ENCODE peak calls at places on chromosomes 3 and 15, in seven cellular contexts. One of them, this sample, is unnamed.

GRCh38 chr3:14650193-14650592 is 1.4 kb upstream of the CCDC174 start:
- DNase-seq in OCI-LY7: no peak
- DNase-seq in Karpas-422: no peak
- DNase-seq in hepatocyte: no peak
- DNase-seq in PC-9: no peak
- DNase-seq in MM.1S: no peak
- DNase-seq in GM23248: no peak
- DNase-seq in this sample: no peak

GRCh38 chr3:170761103-170761502 is 108.9 kb downstream of the RPL22L1 start:
- DNase-seq in Karpas-422: no peak
- DNase-seq in OCI-LY7: no peak
- DNase-seq in GM23248: no peak
- DNase-seq in PC-9: no peak
- DNase-seq in MM.1S: no peak
- DNase-seq in hepatocyte: no peak
- DNase-seq in this sample: peak; percentile 92

GRCh38 chr3:88410259-88410658 is 260.5 kb downstream of the C3orf38 start:
- DNase-seq in OCI-LY7: no peak
- DNase-seq in hepatocyte: no peak
- DNase-seq in GM23248: no peak
- DNase-seq in Karpas-422: no peak
- DNase-seq in MM.1S: no peak
- DNase-seq in PC-9: no peak
- DNase-seq in this sample: no peak

GRCh38 chr15:48395532-48396011 is 64.3 kb downstream of the DUT start:
- DNase-seq in PC-9: no peak
- DNase-seq in GM23248: peak; percentile 99
- DNase-seq in OCI-LY7: no peak
- DNase-seq in hepatocyte: no peak
- DNase-seq in MM.1S: no peak
- DNase-seq in Karpas-422: no peak
- DNase-seq in this sample: peak; percentile 10

GRCh38 chr3:43503067-43503728 is 118.6 kb downstream of the ANO10 start:
- DNase-seq in PC-9: no peak
- DNase-seq in MM.1S: peak; percentile 35
- DNase-seq in Karpas-422: peak; percentile 70
- DNase-seq in OCI-LY7: peak; percentile 32
- DNase-seq in GM23248: peak; percentile 48
- DNase-seq in hepatocyte: peak; percentile 50
- DNase-seq in this sample: peak; percentile 77

GRCh38 chr3:46897031-46897430 is 19.5 kb downstream of the PTH1R start:
- DNase-seq in GM23248: no peak
- DNase-seq in Karpas-422: no peak
- DNase-seq in hepatocyte: no peak
- DNase-seq in MM.1S: no peak
- DNase-seq in PC-9: no peak
- DNase-seq in OCI-LY7: no peak
- DNase-seq in this sample: no peak

GRCh38 chr3:124351430-124352142 is 359.7 kb upstream of the ROPN1 start:
- DNase-seq in PC-9: peak; percentile 21
- DNase-seq in Karpas-422: peak; percentile 69
- DNase-seq in OCI-LY7: peak; percentile 8
- DNase-seq in MM.1S: peak; percentile 75
- DNase-seq in hepatocyte: peak; percentile 81
- DNase-seq in GM23248: peak; percentile 71
- DNase-seq in this sample: peak; percentile 84

GRCh38 chr3:21484323-21485154 is 266.5 kb downstream of the ZNF385D start:
- DNase-seq in OCI-LY7: peak; percentile 43
- DNase-seq in PC-9: peak; percentile 26
- DNase-seq in GM23248: peak; percentile 78
- DNase-seq in hepatocyte: peak; percentile 81
- DNase-seq in MM.1S: peak; percentile 76
- DNase-seq in Karpas-422: peak; percentile 80
- DNase-seq in this sample: peak; percentile 81

GRCh38 chr3:120469440-120470415 is 18.9 kb upstream of the FSTL1 start:
- DNase-seq in hepatocyte: peak; percentile 59
- DNase-seq in MM.1S: no peak
- DNase-seq in OCI-LY7: no peak
- DNase-seq in PC-9: peak; percentile 80
- DNase-seq in GM23248: peak; percentile 49
- DNase-seq in Karpas-422: no peak
- DNase-seq in this sample: peak; percentile 99

GRCh38 chr3:32113981-32114566 is 7.7 kb downstream of the GPD1L start:
- DNase-seq in MM.1S: no peak
- DNase-seq in Karpas-422: no peak
- DNase-seq in hepatocyte: no peak
- DNase-seq in PC-9: no peak
- DNase-seq in GM23248: no peak
- DNase-seq in OCI-LY7: no peak
- DNase-seq in this sample: no peak

GRCh38 chr3:47083786-47084185 is 80.1 kb downstream of the SETD2 start:
- DNase-seq in PC-9: no peak
- DNase-seq in MM.1S: peak; percentile 63
- DNase-seq in hepatocyte: no peak
- DNase-seq in OCI-LY7: peak; percentile 4
- DNase-seq in GM23248: no peak
- DNase-seq in Karpas-422: no peak
- DNase-seq in this sample: no peak

GRCh38 chr3:134344560-134344959 is 29.7 kb downstream of the AMOTL2 start:
- DNase-seq in OCI-LY7: peak; percentile 64
- DNase-seq in Karpas-422: no peak
- DNase-seq in hepatocyte: no peak
- DNase-seq in GM23248: no peak
- DNase-seq in MM.1S: no peak
- DNase-seq in PC-9: no peak
- DNase-seq in this sample: no peak

GRCh38 chr15:85943825-85944224 is 135.8 kb upstream of the AGBL1 start:
- DNase-seq in OCI-LY7: no peak
- DNase-seq in MM.1S: no peak
- DNase-seq in PC-9: no peak
- DNase-seq in Karpas-422: no peak
- DNase-seq in hepatocyte: no peak
- DNase-seq in GM23248: no peak
- DNase-seq in this sample: no peak

GRCh38 chr15:86743283-86743903 is 663.7 kb downstream of the AGBL1 start:
- DNase-seq in hepatocyte: peak; percentile 73
- DNase-seq in PC-9: peak; percentile 2
- DNase-seq in Karpas-422: peak; percentile 86
- DNase-seq in OCI-LY7: peak; percentile 18
- DNase-seq in GM23248: no peak
- DNase-seq in MM.1S: peak; percentile 29
- DNase-seq in this sample: peak; percentile 63

GRCh38 chr15:66578286-66578875 is 12.6 kb upstream of the LCTL start:
- DNase-seq in PC-9: peak; percentile 9
- DNase-seq in hepatocyte: no peak
- DNase-seq in OCI-LY7: no peak
- DNase-seq in GM23248: peak; percentile 54
- DNase-seq in MM.1S: no peak
- DNase-seq in Karpas-422: no peak
- DNase-seq in this sample: peak; percentile 73

GRCh38 chr3:66428733-66429132 is 72.1 kb downstream of the LRIG1 start:
- DNase-seq in GM23248: peak; percentile 96
- DNase-seq in Karpas-422: peak; percentile 60
- DNase-seq in OCI-LY7: no peak
- DNase-seq in MM.1S: no peak
- DNase-seq in PC-9: no peak
- DNase-seq in hepatocyte: peak; percentile 62
- DNase-seq in this sample: peak; percentile 84

GRCh38 chr3:15276028-15276717 is 56.2 kb downstream of the SH3BP5 start:
- DNase-seq in Karpas-422: no peak
- DNase-seq in GM23248: peak; percentile 66
- DNase-seq in MM.1S: no peak
- DNase-seq in OCI-LY7: peak; percentile 33
- DNase-seq in hepatocyte: no peak
- DNase-seq in PC-9: no peak
- DNase-seq in this sample: no peak

GRCh38 chr3:25582242-25582641 is 82.5 kb downstream of the TOP2B start:
- DNase-seq in MM.1S: no peak
- DNase-seq in Karpas-422: no peak
- DNase-seq in GM23248: peak; percentile 51
- DNase-seq in hepatocyte: peak; percentile 58
- DNase-seq in OCI-LY7: no peak
- DNase-seq in PC-9: peak; percentile 82
- DNase-seq in this sample: peak; percentile 78

GRCh38 chr15:98711810-98712209 is 63.5 kb downstream of the IGF1R start:
- DNase-seq in Karpas-422: no peak
- DNase-seq in hepatocyte: no peak
- DNase-seq in OCI-LY7: no peak
- DNase-seq in MM.1S: no peak
- DNase-seq in GM23248: no peak
- DNase-seq in PC-9: no peak
- DNase-seq in this sample: no peak

GRCh38 chr3:57784089-57784735 is 28.1 kb downstream of the SLMAP start:
- DNase-seq in GM23248: no peak
- DNase-seq in OCI-LY7: no peak
- DNase-seq in hepatocyte: no peak
- DNase-seq in Karpas-422: no peak
- DNase-seq in MM.1S: no peak
- DNase-seq in PC-9: no peak
- DNase-seq in this sample: no peak

GRCh38 chr3:57791245-57791644 is 35.1 kb downstream of the SLMAP start:
- DNase-seq in PC-9: no peak
- DNase-seq in OCI-LY7: no peak
- DNase-seq in hepatocyte: no peak
- DNase-seq in Karpas-422: peak; percentile 44
- DNase-seq in MM.1S: no peak
- DNase-seq in GM23248: no peak
- DNase-seq in this sample: no peak

GRCh38 chr3:57787867-57788623 is 31.9 kb downstream of the SLMAP start:
- DNase-seq in hepatocyte: no peak
- DNase-seq in OCI-LY7: peak; percentile 38
- DNase-seq in MM.1S: peak; percentile 14
- DNase-seq in GM23248: no peak
- DNase-seq in PC-9: no peak
- DNase-seq in Karpas-422: peak; percentile 65
- DNase-seq in this sample: peak; percentile 56

GRCh38 chr3:57792198-57792597 is 36.1 kb downstream of the SLMAP start:
- DNase-seq in Karpas-422: no peak
- DNase-seq in PC-9: no peak
- DNase-seq in OCI-LY7: no peak
- DNase-seq in MM.1S: no peak
- DNase-seq in GM23248: no peak
- DNase-seq in hepatocyte: no peak
- DNase-seq in this sample: no peak

GRCh38 chr3:57788624-57789018 is 32.5 kb downstream of the SLMAP start:
- DNase-seq in OCI-LY7: no peak
- DNase-seq in hepatocyte: no peak
- DNase-seq in GM23248: no peak
- DNase-seq in Karpas-422: no peak
- DNase-seq in MM.1S: no peak
- DNase-seq in PC-9: no peak
- DNase-seq in this sample: no peak
- H3K9me2 ChIP-seq in OCI-LY7: no peaks in the 10 kb centered on the region
- H3K9me2 ChIP-seq in hepatocyte: no peaks in the 10 kb centered on the region
- H3K9me2 ChIP-seq in GM23248: peaks cover 3% of the 10 kb centered on the region
- H3K9me2 ChIP-seq in Karpas-422: no peaks in the 10 kb centered on the region
- H3K9me2 ChIP-seq in MM.1S: no peaks in the 10 kb centered on the region
- H3K9me2 ChIP-seq in PC-9: no peaks in the 10 kb centered on the region
- H3K9me2 ChIP-seq in this sample: no peaks in the 10 kb centered on the region

DNA sequence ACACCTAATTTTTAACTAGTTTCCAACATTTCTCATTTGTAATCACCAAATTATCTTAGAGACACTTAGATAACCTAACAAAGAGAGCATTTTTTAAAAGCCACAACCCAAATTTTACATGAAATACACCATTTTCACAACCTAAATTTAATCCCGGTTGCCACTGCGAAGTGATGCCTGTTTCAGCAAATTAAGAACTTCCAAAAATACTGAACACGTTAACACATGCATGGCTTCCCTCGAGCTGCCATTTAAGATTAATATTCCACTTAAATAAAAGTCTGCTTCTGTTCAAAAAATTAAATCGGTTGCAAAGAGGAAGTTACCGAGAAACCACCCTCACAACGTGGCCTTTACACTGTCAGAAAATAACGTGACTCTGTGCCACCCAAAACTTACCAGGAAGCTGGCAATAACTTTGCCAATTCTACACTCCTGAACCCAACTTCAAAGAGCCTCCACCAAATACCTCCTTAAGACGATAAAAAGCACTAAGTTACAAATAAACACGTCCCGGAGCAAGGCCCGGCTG is 1.3 kb downstream of the TBL1XR1 start:
- DNase-seq in OCI-LY7: peak; percentile 72
- DNase-seq in MM.1S: peak; percentile 60
- DNase-seq in PC-9: no peak
- DNase-seq in GM23248: peak; percentile 45
- DNase-seq in hepatocyte: no peak
- DNase-seq in Karpas-422: peak; percentile 90
- DNase-seq in this sample: peak; percentile 32
- H3K9me2 ChIP-seq in OCI-LY7: no peaks in the 10 kb centered on the region
- H3K9me2 ChIP-seq in MM.1S: no peaks in the 10 kb centered on the region
- H3K9me2 ChIP-seq in PC-9: no peaks in the 10 kb centered on the region
- H3K9me2 ChIP-seq in GM23248: no peaks in the 10 kb centered on the region
- H3K9me2 ChIP-seq in hepatocyte: no peaks in the 10 kb centered on the region
- H3K9me2 ChIP-seq in Karpas-422: no peaks in the 10 kb centered on the region
- H3K9me2 ChIP-seq in this sample: no peaks in the 10 kb centered on the region

DNA sequence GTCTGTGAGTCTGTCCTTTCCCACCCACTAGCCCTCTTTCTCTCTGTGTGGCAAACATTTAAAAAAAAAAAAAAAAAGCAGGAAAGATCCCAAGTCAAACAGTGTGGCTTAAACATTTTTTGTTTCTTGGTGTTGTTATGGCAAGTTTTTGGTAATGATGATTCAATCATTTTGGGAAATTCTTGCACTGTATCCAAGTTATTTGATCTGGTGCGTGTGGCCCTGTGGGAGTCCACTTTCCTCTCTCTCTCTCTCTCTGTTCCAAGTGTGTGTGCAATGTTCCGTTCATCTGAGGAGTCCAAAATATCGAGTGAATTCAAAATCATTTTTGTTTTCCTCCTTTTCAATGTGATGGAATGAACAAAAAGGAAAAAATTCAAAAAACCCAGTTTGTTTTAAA is 97.7 kb downstream of the GAP43 start:
- DNase-seq in MM.1S: no peak
- DNase-seq in GM23248: peak; percentile 3
- DNase-seq in hepatocyte: no peak
- DNase-seq in Karpas-422: no peak
- DNase-seq in PC-9: no peak
- DNase-seq in OCI-LY7: no peak
- DNase-seq in this sample: no peak
- H3K9me2 ChIP-seq in MM.1S: no peaks in the 10 kb centered on the region
- H3K9me2 ChIP-seq in GM23248: no peaks in the 10 kb centered on the region
- H3K9me2 ChIP-seq in hepatocyte: no peaks in the 10 kb centered on the region
- H3K9me2 ChIP-seq in Karpas-422: no peaks in the 10 kb centered on the region
- H3K9me2 ChIP-seq in PC-9: no peaks in the 10 kb centered on the region
- H3K9me2 ChIP-seq in OCI-LY7: no peaks in the 10 kb centered on the region
- H3K9me2 ChIP-seq in this sample: no peaks in the 10 kb centered on the region

GRCh38 chr15:61364871-61365270 is 135.8 kb upstream of the RORA start:
- DNase-seq in OCI-LY7: no peak
- DNase-seq in GM23248: no peak
- DNase-seq in Karpas-422: no peak
- DNase-seq in MM.1S: no peak
- DNase-seq in PC-9: no peak
- DNase-seq in hepatocyte: peak; percentile 73
- DNase-seq in this sample: no peak

DNA sequence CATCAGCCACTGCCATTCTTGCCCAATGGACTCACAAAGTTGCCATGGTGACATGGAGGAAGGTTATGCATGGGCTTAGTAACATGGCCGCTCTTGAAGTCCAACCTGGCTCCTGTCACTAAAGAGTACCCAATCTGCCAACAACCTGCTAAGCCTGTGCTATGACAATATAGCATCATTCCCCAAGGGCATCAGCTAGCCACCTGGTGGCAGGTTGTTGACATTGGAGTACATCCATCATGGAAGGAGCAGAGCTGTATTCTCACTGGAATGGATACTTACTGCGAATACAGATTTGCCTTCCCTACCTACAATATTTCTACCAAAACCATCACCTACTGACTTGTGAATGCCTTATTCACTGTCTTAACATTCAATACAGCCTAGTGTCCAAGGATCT is 138.9 kb upstream of the RORA start:
- DNase-seq in OCI-LY7: no peak
- DNase-seq in PC-9: no peak
- DNase-seq in hepatocyte: no peak
- DNase-seq in Karpas-422: no peak
- DNase-seq in GM23248: no peak
- DNase-seq in MM.1S: no peak
- DNase-seq in this sample: no peak
- H3K9me2 ChIP-seq in OCI-LY7: no peaks in the 10 kb centered on the region
- H3K9me2 ChIP-seq in PC-9: no peaks in the 10 kb centered on the region
- H3K9me2 ChIP-seq in hepatocyte: no peaks in the 10 kb centered on the region
- H3K9me2 ChIP-seq in Karpas-422: no peaks in the 10 kb centered on the region
- H3K9me2 ChIP-seq in GM23248: no peaks in the 10 kb centered on the region
- H3K9me2 ChIP-seq in MM.1S: no peaks in the 10 kb centered on the region
- H3K9me2 ChIP-seq in this sample: no peaks in the 10 kb centered on the region